ENCODE peak calls at places on chromosomes 6 and 20, in ten cellular contexts. W is transverse colon, B is tibial nerve, E is ovary, G is sigmoid colon, A is endothelial cell of umbilical vein, R is heart left ventricle, Q is vagina, C is HepG2, P is body of pancreas. O is an unnamed sample.

GRCh38 chr6:9708600-9708999 is 706.3 kb downstream of the TFAP2A start:
- DNase-seq in C (no peak), G (no peak), Q (no peak), R (no peak), W (no peak), P (no peak), E (no peak), A (no peak), B (no peak), O (no peak)

GRCh38 chr6:15259766-15260098 is 13.9 kb downstream of the JARID2 start:
- DNase-seq in A (no peak), G (no peak), E (no peak), R (no peak), W (no peak), P (no peak), Q (no peak), B (no peak), C (no peak), O (no peak)

GRCh38 chr20:56624786-56625681 is 4.1 kb upstream of the TFAP2C start:
- DNase-seq in R (no peak), P (no peak), G (no peak), A (no peak), B (no peak), E (no peak), C (no peak), W (no peak), Q (no peak), O (no peak)

GRCh38 chr20:6756961-6757595 is 10.4 kb upstream of the BMP2 start:
- DNase-seq in C (no peak), Q (no peak), E (no peak), W (no peak), B (no peak), A (peak; percentile 61), P (peak; percentile 31), G (no peak), R (no peak), O (no peak)

GRCh38 chr6:3294921-3295871 is 36.4 kb downstream of the PSMG4 start:
- DNase-seq in B (peak; percentile 1), A (no peak), Q (no peak), W (no peak), E (peak; percentile 4), P (no peak), G (peak; percentile 50), C (peak; percentile 25), R (peak; percentile 47), O (no peak)

GRCh38 chr20:44228465-44229258 is 18.1 kb upstream of the OSER1 start:
- DNase-seq in P (no peak), R (no peak), E (no peak), B (no peak), C (peak; percentile 70), Q (no peak), A (no peak), G (no peak), W (no peak), O (no peak)

GRCh38 chr20:17611290-17611539 is 41.3 kb downstream of the DSTN start:
- DNase-seq in B (no peak), W (no peak), Q (no peak), A (no peak), C (no peak), R (no peak), P (no peak), G (no peak), E (no peak), O (peak; percentile 85)

GRCh38 chr6:37283268-37283667 is 25.3 kb upstream of the TMEM217 start:
- DNase-seq in Q (no peak), A (no peak), B (no peak), R (peak; percentile 27), G (no peak), P (no peak), E (no peak), C (no peak), W (no peak), O (no peak)

GRCh38 chr20:1803216-1804128 is 91.7 kb upstream of the SIRPA start:
- DNase-seq in C (no peak), R (peak; percentile 77), A (peak; percentile 72), Q (peak; percentile 67), E (no peak), P (no peak), G (peak; percentile 78), W (peak; percentile 58), B (no peak), O (peak; percentile 55)

GRCh38 chr6:140124498-140124897 is 750.0 kb upstream of the CITED2 start:
- DNase-seq in A (no peak), W (peak; percentile 44), P (no peak), E (no peak), Q (no peak), C (peak; percentile 9), R (no peak), G (no peak), B (no peak), O (no peak)

GRCh38 chr6:28282923-28283322 is 1.6 kb downstream of the PGBD1 start:
- DNase-seq in E (no peak), P (no peak), R (no peak), A (no peak), C (no peak), Q (no peak), W (no peak), B (no peak), G (no peak), O (no peak)

GRCh38 chr6:77025824-77026223 is 437.5 kb downstream of the HTR1B start:
- DNase-seq in B (no peak), Q (no peak), G (no peak), P (no peak), W (no peak), R (no peak), C (no peak), A (no peak), E (no peak), O (no peak)

GRCh38 chr20:48656661-48657211 is 171.1 kb downstream of the PREX1 start:
- DNase-seq in W (no peak), P (no peak), G (no peak), A (no peak), E (no peak), Q (no peak), C (peak; percentile 66), R (no peak), B (no peak), O (no peak)

GRCh38 chr20:19181552-19181951 is 30.9 kb upstream of the SLC24A3 start:
- DNase-seq in B (no peak), C (no peak), P (no peak), G (no peak), W (no peak), E (no peak), Q (no peak), A (no peak), R (no peak), O (no peak)

GRCh38 chr6:74448850-74449249 is 752.8 kb downstream of the CD109 start:
- DNase-seq in C (no peak), R (no peak), W (no peak), G (no peak), Q (no peak), B (no peak), A (no peak), P (no peak), E (no peak), O (no peak)

GRCh38 chr6:166678426-166678825 is 51.4 kb upstream of the RPS6KA2 start:
- DNase-seq in Q (no peak), G (no peak), R (no peak), B (no peak), W (no peak), A (no peak), C (peak; percentile 68), P (peak; percentile 75), E (no peak), O (no peak)

DNA sequence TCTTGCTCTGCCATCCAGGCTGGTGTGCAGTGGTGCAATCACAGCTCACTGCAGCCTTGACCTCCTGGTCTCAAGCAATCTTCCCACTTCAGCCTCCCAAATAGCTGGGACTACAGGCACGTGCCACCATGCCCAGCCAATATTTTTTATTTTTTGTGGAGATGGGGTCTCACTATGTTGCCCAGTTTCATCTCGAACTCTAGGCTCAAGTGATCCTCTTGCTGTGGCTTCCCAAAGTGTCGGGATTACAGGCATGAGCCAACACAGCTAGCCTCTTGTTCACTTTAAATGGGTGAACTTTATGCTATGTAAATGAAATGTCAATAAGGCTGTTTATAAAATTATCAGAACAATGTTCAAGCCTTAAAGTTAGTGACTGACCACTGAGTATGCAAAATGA is 37.1 kb downstream of the SAMD3 start:
- DNase-seq in W (no peak), E (no peak), C (no peak), Q (no peak), P (no peak), G (no peak), A (no peak), R (no peak), B (no peak), O (no peak)
- TF ChIP-seq CTCF in W (no peak), E (no peak), C (no peak), Q (no peak), P (no peak), G (no peak), A (no peak), R (no peak), B (no peak), O (no peak)

GRCh38 chr6:150046943-150047342 is 21.6 kb upstream of the RAET1L start:
- DNase-seq in R (no peak), E (no peak), P (no peak), Q (no peak), C (no peak), A (no peak), W (no peak), G (peak; percentile 26), B (no peak), O (no peak)
- TF ChIP-seq POLR2A in R (no peak), E (no peak), P (no peak), Q (no peak), C (no peak), A (no peak), W (no peak), G (no peak), B (no peak), O (no peak)

GRCh38 chr6:29641430-29642213 is 8.6 kb upstream of the GABBR1 start:
- DNase-seq in W (peak; percentile 69), Q (no peak), P (no peak), E (no peak), G (no peak), C (no peak), R (no peak), A (no peak), B (no peak), O (peak; percentile 19)
- H3K4me3 ChIP-seq in W (no peak overlapping the region), Q (no peak overlapping the region), P (no peak overlapping the region), E (no peak overlapping the region), G (no peak overlapping the region), C (no peak overlapping the region), R (no peak overlapping the region), A (no peak overlapping the region), B (no peak overlapping the region), O (no peak overlapping the region)

DNA sequence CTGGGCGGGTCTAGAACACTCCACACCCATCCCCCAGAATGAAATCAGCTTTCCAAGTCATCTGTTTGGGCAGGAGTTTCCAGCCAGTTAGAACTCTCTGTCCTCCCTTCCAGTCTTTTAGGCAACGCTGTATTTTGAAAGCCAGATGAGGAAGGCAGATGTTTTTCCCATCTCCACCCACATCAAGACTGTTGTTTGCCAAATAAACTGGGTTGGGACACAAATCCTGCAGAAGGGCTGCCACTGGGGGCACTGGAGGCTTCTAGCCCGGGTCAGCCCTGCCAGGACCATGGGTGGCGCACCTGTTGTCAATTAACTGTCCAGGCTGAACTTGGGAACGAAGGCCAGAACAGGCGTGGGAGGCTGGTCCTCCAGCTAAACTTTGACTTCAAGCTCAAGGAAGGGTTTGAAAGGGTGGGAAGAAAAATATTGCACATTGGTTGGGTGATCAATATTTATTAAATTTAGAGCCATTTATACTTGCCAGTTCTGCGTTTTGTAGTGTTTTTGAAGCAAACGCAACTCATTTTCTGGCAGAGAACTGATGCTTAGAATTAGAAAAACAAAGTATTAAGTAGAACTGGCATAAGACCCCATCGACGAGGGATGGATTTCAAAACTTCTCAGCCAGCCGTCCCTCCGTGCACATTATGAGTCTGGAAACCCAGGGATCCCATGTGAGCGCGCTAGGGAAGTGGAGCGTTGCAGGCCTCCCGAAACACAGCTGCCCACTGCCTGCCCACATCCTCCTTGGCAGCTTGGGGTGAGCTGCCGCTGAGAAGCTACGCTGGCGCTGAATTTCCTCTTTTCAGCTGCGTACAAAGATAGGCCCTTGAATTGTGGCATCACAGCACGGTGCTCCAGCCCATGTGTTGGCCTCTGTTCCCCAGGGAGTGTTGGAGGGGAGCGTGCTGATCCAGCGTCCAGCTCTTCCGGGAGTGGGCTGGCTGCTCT is 297.4 kb downstream of the QKI start:
- DNase-seq in R (peak; percentile 91), E (no peak), B (peak; percentile 93), C (peak; percentile 11), Q (no peak), P (no peak), A (no peak), G (peak; percentile 88), W (peak; percentile 64), O (peak; percentile 97)
- TF ChIP-seq CTCF in R (peak; percentile 42), E (no peak), B (peak; percentile 62), C (peak; percentile 9), Q (peak; percentile 15), P (no peak), A (no peak), G (no peak), W (no peak), O (no peak)

O was measured in lower leg skin.